ENCODE peak calls at places on chromosomes 1 and 21, in five cellular contexts. V is putamen, P is globus pallidus, O is HCEC 1CT, Z is NCI-H2029. Y is an unnamed sample.
A peak's percentile ranks its signal among the peaks of the same experiment; 100 is the strongest.

GRCh38 chr1:230149751-230150584 is 82.9 kb downstream of the GALNT2 start:
- DNase-seq in Z (no peak), P (no peak), V (no peak), O (no peak), Y (no peak)

GRCh38 chr1:229874150-229874549 is 192.9 kb upstream of the GALNT2 start:
- DNase-seq in O (peak; percentile 3), P (no peak), Z (no peak), V (no peak), Y (no peak)

GRCh38 chr1:216310776-216311175 is 112.5 kb downstream of the USH2A start:
- DNase-seq in O (peak; percentile 70), V (no peak), Z (peak; percentile 37), P (peak; percentile 16), Y (peak; percentile 6)

GRCh38 chr1:109535971-109536491 is 3.6 kb upstream of the GPR61 start:
- DNase-seq in O (no peak), V (peak; percentile 74), Z (peak; percentile 2), P (peak; percentile 71), Y (peak; percentile 88)

GRCh38 chr1:8818325-8818775 is 910 bp upstream of the RERE start:
- DNase-seq in P (peak; percentile 58), O (peak; percentile 75), V (peak; percentile 30), Z (peak; percentile 41), Y (no peak)

GRCh38 chr1:200849430-200849829 is 23.4 kb upstream of the GPR25 start:
- DNase-seq in V (no peak), O (no peak), P (no peak), Z (no peak), Y (no peak)

GRCh38 chr1:212234431-212235298 is 50.5 kb upstream of the PPP2R5A start:
- DNase-seq in P (no peak), Z (peak; percentile 44), O (peak; percentile 94), V (no peak), Y (no peak)

GRCh38 chr1:153505576-153505975 is 30.2 kb downstream of the S100A6 start:
- DNase-seq in O (peak; percentile 20), V (no peak), P (no peak), Z (no peak), Y (no peak)

GRCh38 chr1:43975249-43975961 is 645 bp downstream of the ATP6V0B start:
- DNase-seq in Z (peak; percentile 82), P (no peak), O (no peak), V (no peak), Y (peak; percentile 25)

GRCh38 chr1:184972281-184973055 is 1.8 kb downstream of the NIBAN1 start:
- DNase-seq in V (no peak), Z (no peak), O (peak; percentile 52), P (no peak), Y (no peak)

GRCh38 chr21:35169574-35169973 is 120.5 kb upstream of the RUNX1 start:
- DNase-seq in Z (no peak), O (no peak), P (no peak), V (no peak), Y (no peak)

GRCh38 chr1:29123871-29124365 is at the start of gene TMEM200B:
- DNase-seq in Z (no peak), O (no peak), V (no peak), P (no peak), Y (no peak)

GRCh38 chr1:25912076-25912831 is 6.0 kb upstream of the STMN1 start:
- DNase-seq in O (peak; percentile 86), V (no peak), P (no peak), Z (no peak), Y (no peak)

GRCh38 chr1:117595993-117596720 is 9.7 kb upstream of the TENT5C start:
- DNase-seq in V (no peak), P (no peak), O (no peak), Z (no peak), Y (no peak)

GRCh38 chr1:226097866-226098625 is 35.5 kb downstream of the H3-3A start:
- DNase-seq in P (no peak), O (peak; percentile 42), V (no peak), Z (no peak), Y (peak; percentile 94)

GRCh38 chr21:46560568-46561447 is 44.1 kb downstream of the S100B start:
- DNase-seq in P (no peak), Z (no peak), V (no peak), O (no peak), Y (no peak)

GRCh38 chr1:148264374-148265276 is 112.5 kb upstream of the NBPF11 start:
- DNase-seq in Z (no peak), V (peak; percentile 2), O (peak; percentile 87), P (peak; percentile 24), Y (peak; percentile 63)

GRCh38 chr1:214537219-214537618 is 14.2 kb downstream of the PTPN14 start:
- DNase-seq in Z (peak; percentile 50), V (no peak), P (no peak), O (peak; percentile 80), Y (no peak)

GRCh38 chr1:223479718-223480425 is 86.7 kb downstream of the CCDC185 start:
- DNase-seq in V (no peak), O (no peak), P (no peak), Z (peak; percentile 46), Y (peak; percentile 55)

Y was measured in G401.